ENCODE peak calls at places on chromosomes 16 and 17, in eight cellular contexts. S, W, I, H, C, A, G and U are unnamed samples.

GRCh38 chr16:80903616-80904015 is 99.2 kb upstream of the CDYL2 start:
- DNase-seq in S (no peak), W (no peak), I (no peak), H (no peak), C (no peak), A (no peak), G (no peak), U (no peak)

GRCh38 chr17:45783593-45784292 is 377 bp upstream of the CRHR1 start:
- DNase-seq in S (no peak), W (no peak), I (no peak), H (no peak), C (no peak), A (no peak), G (no peak), U (no peak)

GRCh38 chr17:36197389-36197708 is 791 bp upstream of the CCL3L1 start:
- DNase-seq in S (no peak), W (no peak), I (no peak), H (no peak), C (no peak), A (no peak), G (no peak), U (no peak)

GRCh38 chr16:86642084-86642483 is 63.7 kb downstream of the FOXL1 start:
- DNase-seq in S (no peak), W (no peak), I (no peak), H (no peak), C (no peak), A (no peak), G (no peak), U (no peak)

GRCh38 chr16:27267037-27267677 is 1.4 kb downstream of the NSMCE1 start:
- DNase-seq in S (no peak), W (no peak), I (no peak), H (no peak), C (no peak), A (no peak), G (no peak), U (no peak)

GRCh38 chr17:44518032-44518431 is 14.8 kb upstream of the GPATCH8 start:
- DNase-seq in S (no peak), W (no peak), I (no peak), H (no peak), C (no peak), A (peak), G (no peak), U (no peak)

GRCh38 chr17:42531455-42532354 is 4.3 kb upstream of the NAGLU start:
- DNase-seq in S (no peak), W (no peak), I (no peak), H (peak), C (peak), A (peak), G (peak), U (no peak)

GRCh38 chr17:38569701-38570512 is 35.8 kb downstream of the SRCIN1 start:
- DNase-seq in S (no peak), W (no peak), I (no peak), H (no peak), C (no peak), A (no peak), G (no peak), U (no peak)

GRCh38 chr16:31501226-31501965 is 6.8 kb downstream of the RUSF1 start:
- DNase-seq in S (no peak), W (no peak), I (no peak), H (no peak), C (no peak), A (no peak), G (no peak), U (no peak)

GRCh38 chr16:751152-752007 is 9.2 kb upstream of the MSLN start:
- DNase-seq in S (no peak), W (no peak), I (no peak), H (no peak), C (no peak), A (no peak), G (no peak), U (no peak)

GRCh38 chr16:23729503-23730424 is 16.7 kb upstream of the ERN2 start:
- DNase-seq in S (peak), W (no peak), I (no peak), H (peak), C (no peak), A (peak), G (no peak), U (no peak)

GRCh38 chr17:78019367-78019975 is 61.0 kb downstream of the TNRC6C start:
- DNase-seq in S (no peak), W (no peak), I (no peak), H (peak), C (no peak), A (no peak), G (no peak), U (no peak)

GRCh38 chr17:4175921-4176802 is 33.2 kb downstream of the CYB5D2 start:
- DNase-seq in S (no peak), W (peak), I (peak), H (no peak), C (no peak), A (no peak), G (peak), U (no peak)

GRCh38 chr17:20300399-20301037 is 166.8 kb downstream of the LGALS9B start:
- DNase-seq in S (peak), W (no peak), I (no peak), H (no peak), C (no peak), A (peak), G (no peak), U (no peak)

GRCh38 chr17:9427460-9428315 is 147.9 kb downstream of the STX8 start:
- DNase-seq in S (no peak), W (no peak), I (no peak), H (no peak), C (no peak), A (no peak), G (no peak), U (no peak)

GRCh38 chr16:89123001-89123830 is 29.6 kb downstream of the ACSF3 start:
- DNase-seq in S (no peak), W (no peak), I (no peak), H (no peak), C (no peak), A (no peak), G (no peak), U (no peak)

GRCh38 chr16:75198135-75198600 is 8.8 kb downstream of the CTRB2 start:
- DNase-seq in S (no peak), W (no peak), I (no peak), H (no peak), C (no peak), A (peak), G (no peak), U (no peak)

GRCh38 chr17:12730931-12731521 is 58.3 kb upstream of the ARHGAP44 start:
- DNase-seq in S (no peak), W (no peak), I (no peak), H (peak), C (no peak), A (peak), G (no peak), U (peak)

GRCh38 chr17:48181653-48182052 is 74.1 kb downstream of the SNX11 start:
- DNase-seq in S (no peak), W (no peak), I (no peak), H (peak), C (no peak), A (no peak), G (no peak), U (no peak)

GRCh38 chr17:58303981-58304734 is 23.4 kb upstream of the MPO start:
- DNase-seq in S (no peak), W (peak), I (no peak), H (peak), C (no peak), A (peak), G (peak), U (no peak)

GRCh38 chr17:76996741-76997694 is 128.8 kb downstream of the MGAT5B start:
- DNase-seq in S (no peak), W (no peak), I (no peak), H (no peak), C (no peak), A (no peak), G (no peak), U (no peak)

GRCh38 chr17:4712526-4712925 is 2.1 kb downstream of the ARRB2 start:
- DNase-seq in S (no peak), W (no peak), I (no peak), H (no peak), C (no peak), A (no peak), G (no peak), U (no peak)

GRCh38 chr17:81909966-81910839 is 996 bp downstream of the PCYT2 start:
- DNase-seq in S (no peak), W (no peak), I (no peak), H (no peak), C (no peak), A (peak), G (no peak), U (no peak)

GRCh38 chr16:73399486-73399885 is 351.6 kb upstream of the ZFHX3 start:
- DNase-seq in S (no peak), W (no peak), I (no peak), H (no peak), C (no peak), A (no peak), G (no peak), U (no peak)

GRCh38 chr16:75080205-75081029 is 36.2 kb downstream of the LDHD start:
- DNase-seq in S (peak), W (no peak), I (no peak), H (no peak), C (no peak), A (peak), G (no peak), U (no peak)

GRCh38 chr17:20026960-20027359 is 17.8 kb downstream of the SPECC1 start:
- DNase-seq in S (no peak), W (no peak), I (no peak), H (no peak), C (no peak), A (no peak), G (no peak), U (no peak)

GRCh38 chr17:57471941-57472368 is 215.6 kb downstream of the MSI2 start:
- DNase-seq in S (no peak), W (no peak), I (no peak), H (no peak), C (no peak), A (no peak), G (no peak), U (no peak)

GRCh38 chr16:8959921-8960787 is 3.6 kb downstream of the USP7 start:
- DNase-seq in S (no peak), W (no peak), I (no peak), H (no peak), C (no peak), A (no peak), G (no peak), U (no peak)

GRCh38 chr17:15273141-15273793 is 8.1 kb upstream of the PMP22 start:
- DNase-seq in S (peak), W (no peak), I (no peak), H (peak), C (no peak), A (peak), G (no peak), U (peak)

GRCh38 chr17:78748048-78748729 is 33.9 kb downstream of the CYTH1 start:
- DNase-seq in S (no peak), W (peak), I (no peak), H (no peak), C (no peak), A (no peak), G (no peak), U (no peak)

GRCh38 chr16:48383204-48383876 is 1.9 kb downstream of the SIAH1 start:
- DNase-seq in S (no peak), W (no peak), I (no peak), H (no peak), C (no peak), A (peak), G (no peak), U (no peak)

GRCh38 chr17:2059125-2059836 is 4.4 kb downstream of the HIC1 start:
- DNase-seq in S (no peak), W (no peak), I (no peak), H (no peak), C (no peak), A (no peak), G (no peak), U (no peak)

GRCh38 chr17:76672270-76672851 is 28.8 kb upstream of the ST6GALNAC1 start:
- DNase-seq in S (no peak), W (no peak), I (no peak), H (no peak), C (no peak), A (no peak), G (no peak), U (no peak)